ENCODE peak calls at places on chromosomes 13 and 19, in eight cellular contexts. D is dermis microvascular lymphatic vessel endothelial cell; L is astrocyte of the spinal cord; Z is stimulated activated CD8-positive, alpha-beta memory T cell treated with anti-CD3 and anti-CD28 coated beads, Interleukin-12 subunit alpha, Interleukin-12 subunit beta, amount 100 ng/mL, for 4 hours; J is Kasumi-1; Y is C1 segment of cervical spinal cord; V is IMR-90; P is NCI-H1105. H is an unnamed sample.

GRCh38 chr19:23769691-23770468 is 11.2 kb upstream of the ZNF681 start:
- DNase-seq in Y (no peak), J (no peak), V (no peak), P (no peak), L (no peak), D (no peak), Z (no peak), H (no peak)

GRCh38 chr19:56885173-56885679 is 44.7 kb upstream of the PEG3 start:
- DNase-seq in L (no peak), J (no peak), Y (no peak), V (no peak), Z (no peak), D (no peak), P (no peak), H (no peak)

GRCh38 chr13:71148391-71148790 is 718.6 kb downstream of the DACH1 start:
- DNase-seq in Z (no peak), V (no peak), D (no peak), J (no peak), L (no peak), P (no peak), Y (no peak), H (no peak)

GRCh38 chr13:26019881-26020535 is 31.8 kb downstream of the SHISA2 start:
- DNase-seq in P (no peak), L (peak; percentile 87), V (peak; percentile 63), J (peak; percentile 70), D (peak; percentile 82), Y (no peak), Z (no peak), H (no peak)

GRCh38 chr19:10289836-10290438 is at the start of gene ICAM5:
- DNase-seq in P (peak; percentile 46), V (peak; percentile 42), D (no peak), Y (no peak), L (no peak), J (peak; percentile 61), Z (peak; percentile 57), H (peak; percentile 86)

GRCh38 chr13:44141213-44141724 is 232.4 kb upstream of the SERP2 start:
- DNase-seq in Y (no peak), P (no peak), Z (no peak), J (no peak), L (peak; percentile 22), D (no peak), V (no peak), H (no peak)

GRCh38 chr19:5905072-5905778 is 553 bp downstream of the VMAC start:
- DNase-seq in P (no peak), Y (no peak), L (no peak), V (no peak), J (no peak), D (no peak), Z (no peak), H (no peak)

GRCh38 chr19:56162258-56162657 is 13.6 kb upstream of the GALP start:
- DNase-seq in V (peak; percentile 41), Y (no peak), Z (no peak), D (peak; percentile 77), P (no peak), L (peak; percentile 19), J (peak; percentile 76), H (no peak)

GRCh38 chr19:5595745-5596144 is 26.8 kb downstream of the SAFB2 start:
- DNase-seq in Y (no peak), L (no peak), V (no peak), P (no peak), D (no peak), Z (no peak), J (no peak), H (no peak)

GRCh38 chr19:48480476-48481190 is 11.5 kb downstream of the CYTH2 start:
- DNase-seq in Y (peak; percentile 57), J (peak; percentile 28), D (peak; percentile 47), L (peak; percentile 53), Z (no peak), P (no peak), V (no peak), H (peak; percentile 88)

GRCh38 chr13:52751196-52751595 is 11.6 kb upstream of the CNMD start:
- DNase-seq in L (no peak), Y (no peak), J (no peak), Z (no peak), D (no peak), P (no peak), V (no peak), H (no peak)

GRCh38 chr13:29936961-29937360 is 86.5 kb upstream of the UBL3 start:
- DNase-seq in J (no peak), P (no peak), Z (no peak), Y (no peak), V (no peak), L (no peak), D (no peak), H (no peak)

GRCh38 chr13:59398661-59399060 is 765.1 kb downstream of the DIAPH3 start:
- DNase-seq in V (no peak), Z (no peak), L (no peak), J (no peak), Y (no peak), D (no peak), P (no peak), H (no peak)

GRCh38 chr19:50639121-50640112 is at the start of gene SYT3:
- DNase-seq in Z (no peak), Y (peak; percentile 32), J (no peak), P (peak; percentile 53), V (peak; percentile 27), D (peak; percentile 44), L (no peak), H (no peak)

GRCh38 chr13:83538636-83539035 is 343.6 kb downstream of the SLITRK1 start:
- DNase-seq in V (no peak), Z (no peak), D (no peak), Y (no peak), P (no peak), L (no peak), J (no peak), H (no peak)

GRCh38 chr13:99639126-99639525 is 137.9 kb downstream of the TM9SF2 start:
- DNase-seq in D (no peak), Y (no peak), L (no peak), Z (no peak), V (no peak), J (no peak), P (no peak), H (no peak)

GRCh38 chr19:58350001-58350801 is 3.1 kb downstream of the A1BG start:
- DNase-seq in L (no peak), V (no peak), Y (no peak), J (no peak), P (no peak), Z (no peak), D (no peak), H (no peak)

GRCh38 chr13:105918842-105919741 is 616.4 kb downstream of the EFNB2 start:
- DNase-seq in V (peak; percentile 82), Y (no peak), D (peak; percentile 72), P (no peak), Z (no peak), L (peak; percentile 62), J (no peak), H (no peak)

GRCh38 chr19:3881272-3882040 is 971 bp downstream of the ATCAY start:
- DNase-seq in Y (no peak), D (no peak), L (no peak), J (peak; percentile 27), Z (no peak), V (no peak), P (peak; percentile 33), H (no peak)

GRCh38 chr19:2678043-2678671 is 24.3 kb downstream of the GNG7 start:
- DNase-seq in L (no peak), Y (no peak), P (no peak), Z (no peak), V (no peak), J (no peak), D (no peak), H (no peak)

GRCh38 chr13:46668302-46668720 is 115.3 kb downstream of the LRCH1 start:
- DNase-seq in D (peak; percentile 95), J (peak; percentile 94), P (no peak), L (peak; percentile 94), Y (peak; percentile 28), Z (no peak), V (peak; percentile 95), H (no peak)

GRCh38 chr19:9883231-9883758 is 48.2 kb downstream of the PIN1 start:
- DNase-seq in J (no peak), L (no peak), Y (no peak), Z (no peak), V (no peak), P (peak; percentile 19), D (no peak), H (no peak)

GRCh38 chr13:59452189-59452588 is 711.5 kb downstream of the DIAPH3 start:
- DNase-seq in V (no peak), P (peak; percentile 78), L (no peak), Y (no peak), D (no peak), J (peak; percentile 83), Z (no peak), H (no peak)

GRCh38 chr19:41424335-41425173 is 2.6 kb downstream of the B3GNT8 start:
- DNase-seq in V (no peak), J (no peak), P (no peak), D (no peak), Y (no peak), L (no peak), Z (no peak), H (no peak)

GRCh38 chr19:17456127-17456526 is 4.6 kb downstream of the NXNL1 start:
- DNase-seq in Y (no peak), Z (no peak), V (no peak), J (no peak), P (no peak), L (no peak), D (no peak), H (no peak)

GRCh38 chr19:15180451-15181390 is 20.1 kb downstream of the NOTCH3 start:
- DNase-seq in Y (no peak), P (peak; percentile 75), D (no peak), Z (no peak), J (no peak), L (no peak), V (no peak), H (peak; percentile 84)

GRCh38 chr19:13804830-13805683 is 9.8 kb downstream of the ZSWIM4 start:
- DNase-seq in J (no peak), Z (no peak), V (no peak), Y (no peak), L (no peak), P (no peak), D (peak; percentile 29), H (no peak)

GRCh38 chr13:39616087-39616694 is 13.2 kb upstream of the LHFPL6 start:
- DNase-seq in P (peak; percentile 27), L (peak; percentile 73), D (peak; percentile 75), Z (no peak), V (peak; percentile 68), J (peak; percentile 47), Y (no peak), H (no peak)

GRCh38 chr19:804419-805160 is 7.3 kb downstream of the PTBP1 start:
- DNase-seq in J (no peak), P (no peak), L (no peak), Y (no peak), V (no peak), Z (no peak), D (no peak), H (no peak)

GRCh38 chr19:710767-711166 is 2.0 kb downstream of the PALM start:
- DNase-seq in Z (no peak), V (no peak), L (peak; percentile 20), D (no peak), P (no peak), J (no peak), Y (no peak), H (no peak)

GRCh38 chr19:44712864-44713515 is 14.0 kb downstream of the CEACAM16 start:
- DNase-seq in J (no peak), P (no peak), Z (no peak), D (no peak), V (no peak), L (no peak), Y (no peak), H (no peak)

GRCh38 chr13:79547821-79548220 is 66.9 kb downstream of the NDFIP2 start:
- DNase-seq in Y (no peak), J (no peak), D (no peak), L (no peak), V (no peak), Z (no peak), P (no peak), H (no peak)

GRCh38 chr13:30388401-30389283 is 33.7 kb upstream of the UBE2L5 start:
- DNase-seq in L (no peak), V (peak; percentile 89), Y (no peak), D (peak; percentile 28), P (no peak), J (no peak), Z (no peak), H (no peak)

H was measured in left lung.